ENCODE peak calls at places on chromosome 10, in nine cellular contexts. T is sigmoid colon, Q is spleen, I is ovary, U is body of pancreas, D is heart left ventricle, F is HepG2, N is Peyer's patch, P is breast epithelium. B is an unnamed sample. For H3K4me1, the result is how much of the 10 kb centered on the place peaks cover.

GRCh38 chr10:83666762-83667161 is 472.5 kb upstream of the GHITM start:
- DNase-seq in Q (no peak), U (no peak), N (no peak), D (no peak), I (no peak), P (no peak), F (no peak), T (no peak), B (no peak)

GRCh38 chr10:61742812-61743211 is 80.1 kb downstream of the CABCOCO1 start:
- DNase-seq in Q (no peak), I (no peak), N (no peak), D (no peak), U (no peak), P (no peak), F (no peak), T (no peak), B (no peak)

GRCh38 chr10:115777646-115778045 is 495.4 kb downstream of the GFRA1 start:
- DNase-seq in U (no peak), D (no peak), I (no peak), N (no peak), P (no peak), Q (no peak), T (no peak), F (no peak), B (no peak)

GRCh38 chr10:70759769-70760168 is 25.4 kb downstream of the TBATA start:
- DNase-seq in I (no peak), T (peak), Q (peak), D (peak), P (no peak), F (no peak), N (no peak), U (no peak), B (no peak)

GRCh38 chr10:113006656-113007342 is 56.8 kb downstream of the TCF7L2 start:
- DNase-seq in Q (no peak), T (no peak), U (no peak), I (no peak), N (no peak), D (no peak), P (no peak), F (no peak), B (no peak)

GRCh38 chr10:49360271-49361177 is 35.4 kb downstream of the DRGX start:
- DNase-seq in N (no peak), T (peak), U (no peak), F (no peak), D (peak), Q (no peak), P (no peak), I (no peak), B (no peak)

GRCh38 chr10:34814228-34815173 is 595 bp downstream of the PARD3 start:
- DNase-seq in U (peak), F (peak), Q (peak), D (peak), I (peak), T (peak), N (no peak), P (no peak), B (no peak)

GRCh38 chr10:36779238-36779846 is 346.1 kb upstream of the ANKRD30A start:
- DNase-seq in P (no peak), F (peak), Q (no peak), I (peak), N (no peak), T (no peak), D (no peak), U (peak), B (no peak)

GRCh38 chr10:129614341-129614740 is 147.3 kb downstream of the MGMT start:
- DNase-seq in Q (no peak), U (no peak), D (no peak), P (no peak), N (no peak), F (no peak), T (no peak), I (no peak), B (no peak)

GRCh38 chr10:97494151-97494550 is 4.1 kb downstream of the MMS19 start:
- DNase-seq in Q (no peak), P (no peak), U (no peak), D (no peak), T (no peak), F (no peak), N (no peak), I (no peak), B (no peak)

GRCh38 chr10:73889014-73889413 is 14.7 kb upstream of the CAMK2G start:
- DNase-seq in Q (no peak), D (peak), F (no peak), P (peak), T (peak), I (no peak), N (peak), U (no peak), B (no peak)

GRCh38 chr10:26566525-26567348 is 128.6 kb downstream of the APBB1IP start:
- DNase-seq in Q (peak), U (no peak), P (no peak), F (no peak), T (no peak), N (no peak), D (no peak), I (no peak), B (no peak)

GRCh38 chr10:29120216-29120615 is 168.7 kb upstream of the LYZL1 start:
- DNase-seq in T (no peak), P (peak), I (no peak), F (no peak), U (no peak), N (no peak), D (no peak), Q (no peak), B (no peak)

GRCh38 chr10:115417585-115418265 is 324.6 kb downstream of the ATRNL1 start:
- DNase-seq in D (no peak), T (peak), Q (no peak), F (peak), I (no peak), U (peak), N (no peak), P (no peak), B (no peak)

GRCh38 chr10:126062132-126063032 is 166.0 kb downstream of the FANK1 start:
- DNase-seq in T (peak), N (peak), I (peak), P (peak), D (peak), Q (no peak), U (peak), F (no peak), B (no peak)

GRCh38 chr10:1660386-1660785 is 76.9 kb downstream of the ADARB2 start:
- DNase-seq in D (no peak), T (no peak), F (no peak), U (no peak), I (no peak), P (no peak), Q (no peak), N (no peak), B (no peak)

GRCh38 chr10:60576130-60577069 is 186.7 kb upstream of the ANK3 start:
- DNase-seq in U (no peak), T (no peak), D (no peak), N (no peak), F (no peak), P (no peak), I (no peak), Q (no peak), B (no peak)
- H3K4me1 ChIP-seq in U (under half), T (under half), D (under half), N (under half), F (under half), P (under half), I (under half), Q (under half), B (under half)

GRCh38 chr10:23095404-23095965 is at the start of gene MSRB2:
- DNase-seq in T (peak), Q (peak), D (peak), F (peak), N (peak), P (peak), U (peak), I (peak), B (peak)
- TF ChIP-seq POLR2A in T (peak), Q (peak), D (peak), F (peak), N (peak), P (no peak), U (peak), I (peak), B (peak)

DNA sequence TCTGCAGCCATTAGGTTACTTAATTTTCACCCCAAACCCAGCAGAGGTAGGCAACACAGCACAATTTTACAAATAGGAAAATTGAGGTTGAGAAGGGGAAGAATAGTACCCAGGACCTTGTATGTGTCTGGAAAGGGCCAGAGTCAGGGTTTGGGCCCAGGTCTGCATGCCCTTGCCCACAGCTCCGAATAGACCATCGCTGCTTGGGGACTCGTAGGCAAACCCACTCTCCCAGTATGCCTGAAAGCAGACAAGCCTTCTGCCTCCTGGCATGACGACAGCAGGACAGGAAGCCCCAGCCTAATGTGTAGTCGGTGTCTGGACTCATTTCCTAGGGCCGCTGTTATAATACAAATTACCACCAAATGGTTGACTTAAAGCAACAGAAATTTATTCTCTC is 91.7 kb downstream of the GPR26 start:
- DNase-seq in I (no peak), U (no peak), T (no peak), N (no peak), D (no peak), F (no peak), P (no peak), Q (no peak), B (no peak)
- H3K27ac ChIP-seq in I (no peak), U (no peak), T (no peak), N (no peak), D (no peak), F (no peak), P (no peak), Q (no peak), B (no peak)

GRCh38 chr10:102814456-102814871 is 22.7 kb downstream of the CYP17A1 start:
- DNase-seq in D (peak), N (no peak), T (no peak), P (no peak), I (no peak), U (no peak), Q (no peak), F (peak), B (no peak)
- H3K4me1 ChIP-seq in D (under half), N (under half), T (under half), P (under half), I (under half), U (under half), Q (half or more), F (under half), B (under half)

GRCh38 chr10:96374985-96375830 is 16.4 kb upstream of the OPALIN start:
- DNase-seq in N (peak), I (peak), P (peak), U (peak), D (peak), F (peak), Q (peak), T (peak), B (no peak)
- TF ChIP-seq POLR2A in N (no peak), I (no peak), P (no peak), U (no peak), D (no peak), F (no peak), Q (no peak), T (no peak), B (no peak)

GRCh38 chr10:14396441-14397048 is 65.8 kb upstream of the FRMD4A start:
- DNase-seq in U (no peak), N (no peak), T (no peak), Q (no peak), P (no peak), I (no peak), F (no peak), D (no peak), B (no peak)

GRCh38 chr10:14391342-14391741 is 60.6 kb upstream of the FRMD4A start:
- DNase-seq in U (no peak), Q (no peak), N (no peak), P (no peak), I (no peak), T (no peak), F (no peak), D (no peak), B (no peak)

GRCh38 chr10:14394179-14394578 is 63.5 kb upstream of the FRMD4A start:
- DNase-seq in Q (no peak), U (no peak), P (no peak), I (no peak), F (no peak), T (no peak), N (no peak), D (no peak), B (no peak)

GRCh38 chr10:14399641-14400040 is 68.9 kb upstream of the FRMD4A start:
- DNase-seq in N (no peak), P (no peak), D (no peak), U (no peak), T (no peak), F (no peak), Q (no peak), I (no peak), B (no peak)

DNA sequence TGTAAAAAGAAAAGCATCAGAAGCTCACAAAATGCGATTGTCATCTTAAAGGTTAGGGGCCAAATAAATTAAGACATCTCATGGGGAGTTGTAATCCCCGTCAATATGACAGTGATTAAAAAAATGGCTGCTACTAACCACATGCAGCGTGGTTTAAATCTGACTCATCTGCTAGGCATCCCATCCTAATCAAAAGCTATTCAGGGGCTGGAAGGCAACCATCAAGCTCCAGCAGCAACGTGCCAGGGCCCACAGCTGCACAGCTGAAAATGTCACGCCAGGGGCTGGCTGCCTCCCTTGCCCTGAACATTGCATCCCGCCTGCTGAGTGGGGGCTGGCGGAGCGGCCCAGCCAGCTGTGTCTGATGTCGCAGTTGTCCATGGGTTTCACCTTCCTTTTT is 66.3 kb upstream of the FRMD4A start:
- DNase-seq in Q (no peak), N (no peak), D (peak), I (peak), U (no peak), F (no peak), T (no peak), P (no peak), B (no peak)
- H3K27ac ChIP-seq in Q (peak), N (no peak), D (no peak), I (no peak), U (no peak), F (no peak), T (peak), P (no peak), B (no peak)

GRCh38 chr10:95835911-95836310 is 71.9 kb upstream of the CC2D2B start:
- DNase-seq in U (no peak), Q (no peak), T (no peak), P (no peak), N (no peak), D (no peak), I (no peak), F (no peak), B (no peak)

GRCh38 chr10:95835149-95835860 is 72.5 kb upstream of the CC2D2B start:
- DNase-seq in I (no peak), Q (no peak), P (no peak), D (no peak), T (no peak), F (no peak), U (no peak), N (no peak), B (no peak)

GRCh38 chr10:95837783-95838182 is 70.0 kb upstream of the CC2D2B start:
- DNase-seq in I (no peak), T (no peak), F (no peak), Q (no peak), U (no peak), P (no peak), N (peak), D (no peak), B (no peak)

GRCh38 chr10:95836610-95837367 is 71.0 kb upstream of the CC2D2B start:
- DNase-seq in N (no peak), D (no peak), Q (no peak), U (no peak), P (no peak), F (peak), T (no peak), I (no peak), B (no peak)

DNA sequence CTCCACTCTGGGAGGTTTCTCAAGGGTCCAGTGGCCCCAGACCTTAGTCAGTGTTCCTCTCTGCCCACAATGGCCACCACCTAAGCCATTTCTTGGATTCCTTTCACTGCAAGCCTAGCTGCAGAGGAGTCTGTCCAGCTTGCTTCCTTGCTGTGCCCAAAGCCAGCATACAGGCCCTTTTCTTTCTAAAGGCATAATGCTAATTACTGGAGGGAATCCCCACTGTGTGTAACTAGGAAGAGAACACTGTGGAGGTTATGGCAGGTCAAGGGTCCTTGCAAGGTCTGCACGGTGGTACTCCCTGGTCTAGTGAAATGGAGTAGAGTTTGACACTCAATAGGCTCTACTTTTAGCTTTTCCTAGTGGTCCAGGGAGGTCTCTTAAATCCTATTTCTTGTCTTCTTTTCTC is 70.4 kb upstream of the CC2D2B start:
- DNase-seq in F (no peak), Q (no peak), P (no peak), T (no peak), U (no peak), D (no peak), N (no peak), I (no peak), B (no peak)
- H3K4me1 ChIP-seq in F (under half), Q (half or more), P (under half), T (under half), U (under half), D (under half), N (under half), I (under half), B (under half)

GRCh38 chr10:131980757-131981428 is 830 bp downstream of the BNIP3 start:
- DNase-seq in N (no peak), F (peak), U (peak), T (peak), I (peak), P (no peak), Q (peak), D (no peak), B (no peak)
- TF ChIP-seq POLR2A in N (no peak), F (no peak), U (peak), T (no peak), I (no peak), P (no peak), Q (no peak), D (no peak), B (no peak)